ENCODE peak calls at places on chromosomes 7 and 10, in nine cellular contexts. One of them, this sample, is unnamed.

GRCh38 chr10:102121739-102122372 is 1.7 kb upstream of the LDB1 start:
- DNase-seq in HepG2: no peak
- DNase-seq in IMR-90: peak
- DNase-seq in endothelial cell: peak
- DNase-seq in fibroblast of lung: peak
- DNase-seq in mesothelial cell of epicardium: no peak
- DNase-seq in neural crest cell: no peak
- DNase-seq in PC-3: no peak
- DNase-seq in GM10248: no peak
- DNase-seq in this sample: no peak

GRCh38 chr10:8614054-8614565 is 559.6 kb downstream of the GATA3 start:
- DNase-seq in HepG2: no peak
- DNase-seq in IMR-90: no peak
- DNase-seq in endothelial cell: no peak
- DNase-seq in fibroblast of lung: peak
- DNase-seq in mesothelial cell of epicardium: no peak
- DNase-seq in neural crest cell: no peak
- DNase-seq in PC-3: peak
- DNase-seq in GM10248: no peak
- DNase-seq in this sample: no peak

GRCh38 chr7:157136372-157136771 is 2.4 kb upstream of the UBE3C start:
- DNase-seq in HepG2: peak
- DNase-seq in IMR-90: peak
- DNase-seq in endothelial cell: no peak
- DNase-seq in fibroblast of lung: peak
- DNase-seq in mesothelial cell of epicardium: no peak
- DNase-seq in neural crest cell: no peak
- DNase-seq in PC-3: peak
- DNase-seq in GM10248: no peak
- DNase-seq in this sample: no peak

GRCh38 chr10:133281628-133282372 is 5.1 kb upstream of the ADAM8 start:
- DNase-seq in HepG2: no peak
- DNase-seq in IMR-90: no peak
- DNase-seq in endothelial cell: no peak
- DNase-seq in fibroblast of lung: no peak
- DNase-seq in mesothelial cell of epicardium: no peak
- DNase-seq in neural crest cell: no peak
- DNase-seq in PC-3: no peak
- DNase-seq in GM10248: no peak
- DNase-seq in this sample: no peak

GRCh38 chr10:122045212-122045611 is 56.2 kb downstream of the TACC2 start:
- DNase-seq in HepG2: no peak
- DNase-seq in IMR-90: no peak
- DNase-seq in endothelial cell: no peak
- DNase-seq in fibroblast of lung: no peak
- DNase-seq in mesothelial cell of epicardium: no peak
- DNase-seq in neural crest cell: no peak
- DNase-seq in PC-3: no peak
- DNase-seq in GM10248: no peak
- DNase-seq in this sample: no peak

GRCh38 chr7:27745064-27745583 is 5.2 kb downstream of the TAX1BP1 start:
- DNase-seq in HepG2: peak
- DNase-seq in IMR-90: peak
- DNase-seq in endothelial cell: peak
- DNase-seq in fibroblast of lung: peak
- DNase-seq in mesothelial cell of epicardium: no peak
- DNase-seq in neural crest cell: peak
- DNase-seq in PC-3: peak
- DNase-seq in GM10248: no peak
- DNase-seq in this sample: peak

GRCh38 chr7:108072739-108073138 is 57.4 kb downstream of the LAMB4 start:
- DNase-seq in HepG2: no peak
- DNase-seq in IMR-90: no peak
- DNase-seq in endothelial cell: no peak
- DNase-seq in fibroblast of lung: no peak
- DNase-seq in mesothelial cell of epicardium: no peak
- DNase-seq in neural crest cell: no peak
- DNase-seq in PC-3: no peak
- DNase-seq in GM10248: no peak
- DNase-seq in this sample: no peak

GRCh38 chr10:98269435-98269912 is 1.5 kb upstream of the LOXL4 start:
- DNase-seq in HepG2: peak
- DNase-seq in IMR-90: peak
- DNase-seq in endothelial cell: no peak
- DNase-seq in fibroblast of lung: peak
- DNase-seq in mesothelial cell of epicardium: no peak
- DNase-seq in neural crest cell: no peak
- DNase-seq in PC-3: peak
- DNase-seq in GM10248: no peak
- DNase-seq in this sample: no peak

GRCh38 chr7:11261470-11261869 is 287.8 kb downstream of the PHF14 start:
- DNase-seq in HepG2: peak
- DNase-seq in IMR-90: no peak
- DNase-seq in endothelial cell: no peak
- DNase-seq in fibroblast of lung: peak
- DNase-seq in mesothelial cell of epicardium: no peak
- DNase-seq in neural crest cell: no peak
- DNase-seq in PC-3: peak
- DNase-seq in GM10248: no peak
- DNase-seq in this sample: no peak

GRCh38 chr7:132220060-132220459 is 356.2 kb downstream of the PLXNA4 start:
- DNase-seq in HepG2: no peak
- DNase-seq in IMR-90: no peak
- DNase-seq in endothelial cell: no peak
- DNase-seq in fibroblast of lung: no peak
- DNase-seq in mesothelial cell of epicardium: no peak
- DNase-seq in neural crest cell: no peak
- DNase-seq in PC-3: no peak
- DNase-seq in GM10248: no peak
- DNase-seq in this sample: no peak

GRCh38 chr10:43026039-43026973 is 50.6 kb upstream of the RET start:
- DNase-seq in HepG2: no peak
- DNase-seq in IMR-90: no peak
- DNase-seq in endothelial cell: no peak
- DNase-seq in fibroblast of lung: no peak
- DNase-seq in mesothelial cell of epicardium: no peak
- DNase-seq in neural crest cell: no peak
- DNase-seq in PC-3: peak
- DNase-seq in GM10248: no peak
- DNase-seq in this sample: no peak

GRCh38 chr10:17523917-17524316 is 69.5 kb upstream of the ST8SIA6 start:
- DNase-seq in HepG2: peak
- DNase-seq in IMR-90: no peak
- DNase-seq in endothelial cell: no peak
- DNase-seq in fibroblast of lung: no peak
- DNase-seq in mesothelial cell of epicardium: no peak
- DNase-seq in neural crest cell: no peak
- DNase-seq in PC-3: no peak
- DNase-seq in GM10248: no peak
- DNase-seq in this sample: no peak

DNA sequence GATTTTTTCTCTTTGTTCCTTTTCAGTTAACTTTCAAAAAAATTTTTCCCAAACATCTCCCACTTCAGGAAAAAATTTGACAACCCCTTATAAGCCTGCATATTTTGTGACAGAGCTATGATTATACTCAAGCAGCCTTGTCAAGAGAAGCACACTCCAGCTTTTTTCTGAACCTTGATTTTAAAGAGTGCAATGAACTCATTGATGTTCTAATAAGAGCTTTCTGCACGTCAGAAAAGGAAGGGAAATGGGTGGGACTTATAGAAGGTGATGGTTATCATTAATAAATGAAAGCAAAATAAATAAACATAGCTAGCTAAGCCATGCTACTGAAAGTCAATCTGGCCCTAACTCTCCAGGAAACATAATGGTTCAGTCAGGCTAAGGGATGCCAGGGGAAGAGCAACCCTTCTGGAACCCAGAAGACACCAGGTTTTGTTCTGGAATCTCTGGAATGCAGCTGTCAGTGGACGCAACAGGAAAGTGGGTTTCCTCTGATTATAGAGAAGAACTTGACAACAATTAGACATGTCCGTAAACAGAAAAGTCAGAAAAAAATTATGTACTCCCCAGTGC is 76.1 kb downstream of the NHLRC2 start:
- DNase-seq in HepG2: no peak
- DNase-seq in IMR-90: no peak
- DNase-seq in endothelial cell: no peak
- DNase-seq in fibroblast of lung: no peak
- DNase-seq in mesothelial cell of epicardium: no peak
- DNase-seq in neural crest cell: no peak
- DNase-seq in PC-3: no peak
- DNase-seq in GM10248: no peak
- DNase-seq in this sample: no peak
- TF ChIP-seq CTCF in HepG2: no peak
- TF ChIP-seq CTCF in IMR-90: no peak
- TF ChIP-seq CTCF in endothelial cell: no peak
- TF ChIP-seq CTCF in fibroblast of lung: no peak
- TF ChIP-seq CTCF in mesothelial cell of epicardium: no peak
- TF ChIP-seq CTCF in neural crest cell: no peak
- TF ChIP-seq CTCF in PC-3: no peak
- TF ChIP-seq CTCF in GM10248: no peak
- TF ChIP-seq CTCF in this sample: no peak

DNA sequence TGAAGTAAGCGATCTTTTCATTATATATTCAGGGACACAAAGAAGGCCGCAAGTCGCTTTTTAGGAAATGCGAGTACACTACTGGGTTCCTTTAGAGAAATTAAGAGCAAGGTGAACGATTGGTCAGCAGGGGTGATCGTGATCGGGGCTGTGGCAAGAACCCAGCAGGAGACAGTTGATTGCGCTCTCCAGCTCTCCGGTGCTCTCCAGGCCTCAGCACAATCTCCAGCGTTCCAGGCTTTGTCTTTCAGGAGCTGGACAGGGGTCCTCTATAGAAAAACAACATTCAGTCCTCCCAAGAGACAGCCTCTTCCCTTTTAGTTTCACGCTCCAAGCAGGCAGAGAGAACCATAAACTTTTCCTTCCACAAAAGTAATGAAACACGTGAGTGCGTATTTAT is 170.5 kb upstream of the KLF6 start:
- DNase-seq in HepG2: no peak
- DNase-seq in IMR-90: peak
- DNase-seq in endothelial cell: peak
- DNase-seq in fibroblast of lung: peak
- DNase-seq in mesothelial cell of epicardium: no peak
- DNase-seq in neural crest cell: no peak
- DNase-seq in PC-3: no peak
- DNase-seq in GM10248: no peak
- DNase-seq in this sample: no peak
- TF ChIP-seq CTCF in HepG2: no peak
- TF ChIP-seq CTCF in IMR-90: no peak
- TF ChIP-seq CTCF in endothelial cell: no peak
- TF ChIP-seq CTCF in fibroblast of lung: no peak
- TF ChIP-seq CTCF in mesothelial cell of epicardium: no peak
- TF ChIP-seq CTCF in neural crest cell: no peak
- TF ChIP-seq CTCF in PC-3: no peak
- TF ChIP-seq CTCF in GM10248: no peak
- TF ChIP-seq CTCF in this sample: no peak

DNA sequence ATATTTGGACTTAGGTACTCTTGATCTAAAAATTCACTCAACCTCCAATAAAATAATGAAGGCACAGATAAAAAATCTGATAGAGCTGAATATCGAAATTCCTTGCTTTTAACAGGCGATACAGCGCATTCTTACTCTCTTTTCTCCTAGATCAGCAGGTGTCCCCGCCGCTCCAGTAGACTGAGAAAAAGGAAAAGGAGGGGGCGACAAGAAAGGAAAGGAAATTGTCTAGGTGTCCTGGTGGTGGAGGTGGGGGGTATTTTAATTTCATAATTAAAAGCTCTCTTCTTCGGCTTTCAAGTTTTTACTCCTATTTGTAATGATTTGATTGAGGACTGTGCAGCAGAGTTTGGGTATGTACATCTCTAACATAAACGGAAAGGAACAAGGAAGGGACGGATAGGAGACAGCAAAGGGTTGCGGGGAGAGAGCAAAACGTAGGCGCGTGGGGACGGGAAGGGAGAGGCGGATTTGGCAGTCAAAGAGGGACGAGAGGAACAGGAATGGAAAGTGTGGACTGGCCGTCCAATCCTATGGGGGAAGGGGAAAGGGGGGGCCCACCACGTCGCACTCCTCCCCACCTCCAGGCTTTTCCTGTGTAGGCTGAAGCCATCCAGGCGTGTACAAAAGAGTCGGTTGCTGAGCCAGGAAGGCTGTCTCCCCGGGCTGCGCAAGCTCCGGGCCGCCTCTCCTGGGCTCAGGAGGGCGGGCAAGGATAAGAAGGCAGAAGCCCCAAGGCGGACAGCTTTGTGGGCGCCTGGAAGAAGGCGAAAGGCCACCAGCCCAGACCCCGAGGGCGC is 875 bp upstream of the HECTD2 start:
- DNase-seq in HepG2: peak
- DNase-seq in IMR-90: peak
- DNase-seq in endothelial cell: peak
- DNase-seq in fibroblast of lung: peak
- DNase-seq in mesothelial cell of epicardium: peak
- DNase-seq in neural crest cell: peak
- DNase-seq in PC-3: peak
- DNase-seq in GM10248: peak
- DNase-seq in this sample: peak
- TF ChIP-seq CTCF in HepG2: no peak
- TF ChIP-seq CTCF in IMR-90: no peak
- TF ChIP-seq CTCF in endothelial cell: no peak
- TF ChIP-seq CTCF in fibroblast of lung: no peak
- TF ChIP-seq CTCF in mesothelial cell of epicardium: no peak
- TF ChIP-seq CTCF in neural crest cell: no peak
- TF ChIP-seq CTCF in PC-3: no peak
- TF ChIP-seq CTCF in GM10248: no peak
- TF ChIP-seq CTCF in this sample: no peak

DNA sequence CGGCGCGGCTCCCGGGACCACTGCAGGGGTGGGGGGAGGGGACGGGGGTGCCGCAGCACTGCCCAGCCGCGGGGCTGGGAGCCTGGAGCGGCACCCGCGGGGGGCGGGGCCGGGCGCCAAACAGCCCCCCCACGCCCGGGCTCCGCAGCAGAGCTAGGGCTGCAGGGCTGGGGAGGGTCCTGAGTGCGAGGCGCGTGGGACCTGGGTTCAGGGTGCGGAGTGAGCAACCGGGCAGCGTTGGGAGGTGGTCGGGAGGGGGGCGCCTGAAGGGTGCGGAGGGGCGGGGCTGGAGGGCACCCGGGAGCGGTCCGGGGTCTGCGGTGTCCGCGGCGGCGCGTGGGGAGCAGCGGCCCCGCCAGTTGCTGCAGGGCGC is 526 bp downstream of the CAMK2G start:
- DNase-seq in HepG2: no peak
- DNase-seq in IMR-90: no peak
- DNase-seq in endothelial cell: no peak
- DNase-seq in fibroblast of lung: no peak
- DNase-seq in mesothelial cell of epicardium: no peak
- DNase-seq in neural crest cell: no peak
- DNase-seq in PC-3: no peak
- DNase-seq in GM10248: no peak
- DNase-seq in this sample: peak
- TF ChIP-seq CTCF in HepG2: no peak
- TF ChIP-seq CTCF in IMR-90: no peak
- TF ChIP-seq CTCF in endothelial cell: no peak
- TF ChIP-seq CTCF in fibroblast of lung: no peak
- TF ChIP-seq CTCF in mesothelial cell of epicardium: no peak
- TF ChIP-seq CTCF in neural crest cell: no peak
- TF ChIP-seq CTCF in PC-3: no peak
- TF ChIP-seq CTCF in GM10248: no peak
- TF ChIP-seq CTCF in this sample: no peak